ENCODE peak calls at places on chromosomes 16 and 17, in seven cellular contexts. R, V, S, G, X, J and T are unnamed samples.
A peak's percentile ranks its signal among the peaks of the same experiment; 100 is the strongest.

GRCh38 chr17:40095356-40095943 is 4.9 kb downstream of the NR1D1 start:
- DNase-seq in R (no peak), X (no peak), G (no peak), J (no peak), V (no peak), S (peak; percentile 68), T (no peak)

GRCh38 chr16:30526137-30526822 is at the start of gene ZNF768:
- DNase-seq in V (no peak), G (peak; percentile 93), J (peak; percentile 35), S (peak; percentile 28), X (peak; percentile 87), R (no peak), T (no peak)

GRCh38 chr17:17416007-17416399 is 60.8 kb upstream of the MED9 start:
- DNase-seq in R (no peak), G (peak; percentile 89), X (peak; percentile 19), J (no peak), V (peak; percentile 49), S (no peak), T (peak; percentile 23)

GRCh38 chr16:57152096-57153093 is 33.4 kb downstream of the PSME3IP1 start:
- DNase-seq in X (no peak), R (no peak), G (no peak), S (no peak), J (no peak), V (no peak), T (no peak)

GRCh38 chr16:87708881-87709638 is 56.7 kb downstream of the KLHDC4 start:
- DNase-seq in J (no peak), G (no peak), S (no peak), X (peak; percentile 39), V (no peak), R (no peak), T (no peak)

GRCh38 chr17:795721-796120 is 13.6 kb downstream of the MRM3 start:
- DNase-seq in X (no peak), S (no peak), V (no peak), R (no peak), J (no peak), G (no peak), T (no peak)

GRCh38 chr17:61492759-61493526 is 40.7 kb downstream of the TBX4 start:
- DNase-seq in X (no peak), J (no peak), S (no peak), R (no peak), G (no peak), V (no peak), T (no peak)

GRCh38 chr16:57946181-57946801 is 24.6 kb downstream of the CNGB1 start:
- DNase-seq in J (no peak), R (no peak), X (no peak), V (no peak), G (no peak), S (no peak), T (peak; percentile 88)

GRCh38 chr17:55327225-55328088 is 62.7 kb downstream of the HLF start:
- DNase-seq in V (no peak), R (no peak), X (no peak), J (no peak), S (no peak), G (no peak), T (no peak)

GRCh38 chr17:50440838-50441829 is 15.1 kb downstream of the ACSF2 start:
- DNase-seq in X (no peak), R (no peak), V (no peak), J (no peak), S (no peak), G (no peak), T (no peak)

GRCh38 chr17:82367724-82368524 is 3.6 kb upstream of the UTS2R start:
- DNase-seq in S (no peak), X (peak; percentile 42), J (no peak), V (no peak), G (peak; percentile 82), R (no peak), T (peak; percentile 87)

GRCh38 chr16:77223184-77223583 is 24.0 kb downstream of the SYCE1L start:
- DNase-seq in X (no peak), R (no peak), V (no peak), J (no peak), G (peak; percentile 87), S (no peak), T (peak; percentile 45)

GRCh38 chr16:70529051-70529777 is 5.6 kb downstream of the SF3B3 start:
- DNase-seq in G (peak; percentile 46), V (peak; percentile 58), J (no peak), X (no peak), S (no peak), R (no peak), T (no peak)

GRCh38 chr17:59361386-59361785 is 29.9 kb downstream of the YPEL2 start:
- DNase-seq in V (no peak), X (no peak), S (no peak), J (no peak), G (no peak), R (no peak), T (no peak)

GRCh38 chr17:700504-701094 is 14.0 kb downstream of the VPS53 start:
- DNase-seq in J (no peak), S (no peak), R (no peak), G (peak; percentile 44), V (peak; percentile 42), X (peak; percentile 46), T (no peak)

GRCh38 chr17:39507511-39507910 is 46.2 kb downstream of the CDK12 start:
- DNase-seq in S (no peak), X (no peak), V (no peak), G (no peak), R (no peak), J (no peak), T (no peak)

DNA sequence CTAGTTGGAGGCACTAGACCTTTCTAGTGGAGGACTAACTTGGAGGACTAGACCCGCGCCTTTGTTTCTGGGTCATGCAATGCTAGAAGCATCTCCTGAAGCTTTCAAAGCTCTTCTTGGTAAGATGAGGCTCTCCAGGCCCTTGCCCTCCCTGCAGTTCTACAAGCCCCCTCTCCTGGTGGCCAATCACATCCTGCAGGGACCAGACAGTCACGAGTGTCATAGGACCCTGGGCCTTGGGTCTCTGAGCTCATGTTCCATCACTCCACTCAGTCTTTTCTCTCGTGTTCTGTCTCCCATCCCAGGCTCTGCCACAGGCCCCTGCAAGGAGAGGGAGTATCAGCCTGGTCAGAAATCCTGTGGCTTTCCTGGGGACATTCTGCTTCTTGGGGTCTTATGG is 119.6 kb downstream of the CYLD start:
- DNase-seq in S (no peak), J (no peak), G (no peak), X (no peak), V (no peak), R (no peak), T (no peak)
- H3K27me3 ChIP-seq in S (no peaks in the 10 kb centered on the region), J (no peaks in the 10 kb centered on the region), G (no peaks in the 10 kb centered on the region), X (no peaks in the 10 kb centered on the region), V (no peaks in the 10 kb centered on the region), R (no peaks in the 10 kb centered on the region), T (no peaks in the 10 kb centered on the region)

GRCh38 chr16:81931927-81932326 is 79.3 kb downstream of the SDR42E1 start:
- DNase-seq in R (no peak), J (no peak), S (no peak), V (no peak), X (no peak), G (no peak), T (no peak)

GRCh38 chr16:81936209-81936608 is 75.1 kb downstream of the SDR42E1 start:
- DNase-seq in S (no peak), X (no peak), V (no peak), J (no peak), G (no peak), R (no peak), T (no peak)

GRCh38 chr16:81929841-81930240 is 81.4 kb downstream of the SDR42E1 start:
- DNase-seq in G (no peak), X (no peak), V (no peak), J (no peak), R (no peak), S (no peak), T (no peak)

GRCh38 chr16:81928975-81929374 is 82.3 kb downstream of the SDR42E1 start:
- DNase-seq in R (no peak), V (no peak), G (peak; percentile 13), X (no peak), J (no peak), S (no peak), T (no peak)

DNA sequence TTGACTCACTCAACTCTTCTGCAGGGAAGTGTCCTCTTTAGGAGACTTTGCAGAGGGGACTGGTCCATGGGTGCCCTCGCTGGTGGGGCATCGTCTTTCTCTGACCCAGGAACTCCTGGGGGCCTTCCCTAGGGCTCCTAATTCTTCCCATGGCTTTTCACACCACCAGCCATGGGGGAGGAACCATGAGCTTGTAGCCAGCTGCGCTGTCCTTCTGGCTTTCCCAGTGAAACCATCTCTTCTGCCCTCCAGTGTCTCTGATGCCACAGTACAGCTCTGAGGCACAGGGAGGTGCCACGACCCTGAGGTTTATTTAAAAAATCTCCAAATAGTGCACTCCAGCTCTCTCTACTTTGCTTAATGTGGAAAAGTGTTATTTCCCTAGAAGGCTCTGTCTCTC is 78.6 kb downstream of the SDR42E1 start:
- DNase-seq in X (no peak), R (no peak), J (no peak), V (no peak), S (no peak), G (peak; percentile 31), T (no peak)
- TF ChIP-seq CTCF in X (peak; percentile 2), R (no peak), J (no peak), V (no peak), S (no peak), G (peak; percentile 16), T (no peak)

GRCh38 chr17:79521225-79521624 is 89.6 kb downstream of the RBFOX3 start:
- DNase-seq in R (no peak), S (no peak), V (no peak), X (no peak), G (no peak), J (no peak), T (no peak)

GRCh38 chr17:79520893-79521210 is 90.0 kb downstream of the RBFOX3 start:
- DNase-seq in G (no peak), J (no peak), V (no peak), R (no peak), X (no peak), S (no peak), T (no peak)

GRCh38 chr17:79520134-79520892 is 90.5 kb downstream of the RBFOX3 start:
- DNase-seq in X (no peak), S (no peak), V (no peak), R (no peak), J (no peak), G (no peak), T (no peak)

GRCh38 chr17:79524201-79524882 is 86.5 kb downstream of the RBFOX3 start:
- DNase-seq in V (no peak), S (no peak), G (no peak), J (no peak), X (no peak), R (no peak), T (no peak)

GRCh38 chr17:79522414-79522813 is 88.4 kb downstream of the RBFOX3 start:
- DNase-seq in V (no peak), S (no peak), J (no peak), X (no peak), G (no peak), R (no peak), T (no peak)
- H3K27me3 ChIP-seq in V (peaks cover 100% of the 10 kb centered on the region), S (no peaks in the 10 kb centered on the region), J (peaks cover 47% of the 10 kb centered on the region), X (peaks cover 6% of the 10 kb centered on the region), G (no peaks in the 10 kb centered on the region), R (peaks cover 94% of the 10 kb centered on the region), T (peaks cover 90% of the 10 kb centered on the region)

DNA sequence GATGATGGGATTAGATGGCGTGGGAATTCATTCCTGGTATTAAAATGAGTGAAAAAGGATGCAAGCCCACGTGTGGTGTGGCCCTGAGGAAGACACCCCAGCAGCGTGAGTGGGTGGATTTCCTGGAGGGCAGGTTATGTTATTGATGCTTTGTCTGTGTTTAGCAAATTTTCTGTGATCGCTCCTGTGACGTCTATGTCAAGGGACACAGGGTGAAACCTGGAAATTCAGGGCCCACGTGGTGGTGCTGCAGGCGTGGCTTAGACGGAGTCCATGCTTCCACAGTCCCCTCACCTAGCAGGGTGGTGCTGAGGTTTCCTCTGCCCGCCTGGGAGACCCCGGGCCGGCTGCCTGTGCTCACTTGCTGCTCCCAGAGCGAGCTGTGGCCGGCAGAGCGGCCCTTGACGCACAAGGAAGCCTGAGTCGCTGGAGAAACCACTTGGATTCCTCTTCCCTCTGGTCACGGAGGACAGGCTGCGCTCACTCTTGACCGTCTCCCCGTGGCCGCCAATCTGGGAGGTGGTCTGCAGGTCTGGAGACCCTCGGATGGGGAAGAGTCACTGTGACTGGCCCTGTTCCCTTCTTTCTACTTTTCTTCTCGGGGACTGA is 23.4 kb downstream of the BAIAP2 start:
- DNase-seq in S (no peak), J (no peak), G (no peak), V (no peak), X (no peak), R (no peak), T (no peak)
- TF ChIP-seq CTCF in S (no peak), J (no peak), G (no peak), V (no peak), X (no peak), R (no peak), T (no peak)